ENCODE peak calls at places on chromosomes 11 and 22, in eight cellular contexts. E is right cardiac atrium, X is mucosa of descending colon, O is sigmoid colon, L is WERI-Rb-1, K is SJSA1, G is cardiac muscle cell, V is ovary. W is an unnamed sample. For H3K9me3, the result is how much of the 10 kb centered on the place peaks cover.

GRCh38 chr22:30435674-30436126 is 10.1 kb downstream of the MTFP1 start:
- DNase-seq in E (peak), X (peak), O (no peak), L (peak), K (no peak), G (no peak), V (no peak), W (peak)

GRCh38 chr11:35711173-35711910 is 48.8 kb downstream of the TRIM44 start:
- DNase-seq in E (no peak), X (no peak), O (no peak), L (no peak), K (no peak), G (no peak), V (no peak), W (no peak)

GRCh38 chr11:36375348-36376314 is 79.5 kb downstream of the PRR5L start:
- DNase-seq in E (no peak), X (no peak), O (no peak), L (no peak), K (no peak), G (no peak), V (no peak), W (no peak)

GRCh38 chr11:20873054-20873453 is 203.7 kb downstream of the NELL1 start:
- DNase-seq in E (no peak), X (no peak), O (no peak), L (peak), K (no peak), G (peak), V (no peak), W (no peak)

GRCh38 chr22:20654343-20655208 is 119.3 kb upstream of the SERPIND1 start:
- DNase-seq in E (no peak), X (no peak), O (no peak), L (no peak), K (no peak), G (no peak), V (no peak), W (no peak)

GRCh38 chr11:133228406-133229330 is 303.6 kb downstream of the OPCML start:
- DNase-seq in E (peak), X (no peak), O (no peak), L (no peak), K (no peak), G (no peak), V (no peak), W (no peak)

GRCh38 chr11:111591187-111591960 is 10.9 kb upstream of the SIK2 start:
- DNase-seq in E (no peak), X (no peak), O (no peak), L (no peak), K (no peak), G (no peak), V (no peak), W (no peak)

GRCh38 chr22:47221840-47222615 is 459.6 kb downstream of the TBC1D22A start:
- DNase-seq in E (no peak), X (no peak), O (peak), L (no peak), K (no peak), G (no peak), V (no peak), W (peak)

GRCh38 chr22:19405133-19405532 is 26.4 kb downstream of the HIRA start:
- DNase-seq in E (no peak), X (no peak), O (no peak), L (no peak), K (no peak), G (no peak), V (no peak), W (no peak)

GRCh38 chr11:33542921-33543320 is 157.7 kb downstream of the C11orf91 start:
- DNase-seq in E (peak), X (no peak), O (no peak), L (peak), K (peak), G (peak), V (peak), W (no peak)

GRCh38 chr11:47106839-47107520 is 69.7 kb downstream of the ARFGAP2 start:
- DNase-seq in E (no peak), X (no peak), O (no peak), L (no peak), K (no peak), G (no peak), V (no peak), W (no peak)

GRCh38 chr22:48218889-48219420 is 1456.5 kb downstream of the TBC1D22A start:
- DNase-seq in E (no peak), X (no peak), O (no peak), L (no peak), K (peak), G (no peak), V (no peak), W (no peak)

GRCh38 chr11:8640305-8640932 is 42.0 kb downstream of the TRIM66 start:
- DNase-seq in E (no peak), X (no peak), O (no peak), L (no peak), K (no peak), G (no peak), V (no peak), W (no peak)

GRCh38 chr11:2196970-2197770 is 25.6 kb upstream of the TH start:
- DNase-seq in E (peak), X (peak), O (peak), L (peak), K (peak), G (peak), V (peak), W (peak)

GRCh38 chr22:37566903-37567798 is 6.9 kb downstream of the CDC42EP1 start:
- DNase-seq in E (peak), X (peak), O (peak), L (peak), K (peak), G (peak), V (peak), W (peak)

DNA sequence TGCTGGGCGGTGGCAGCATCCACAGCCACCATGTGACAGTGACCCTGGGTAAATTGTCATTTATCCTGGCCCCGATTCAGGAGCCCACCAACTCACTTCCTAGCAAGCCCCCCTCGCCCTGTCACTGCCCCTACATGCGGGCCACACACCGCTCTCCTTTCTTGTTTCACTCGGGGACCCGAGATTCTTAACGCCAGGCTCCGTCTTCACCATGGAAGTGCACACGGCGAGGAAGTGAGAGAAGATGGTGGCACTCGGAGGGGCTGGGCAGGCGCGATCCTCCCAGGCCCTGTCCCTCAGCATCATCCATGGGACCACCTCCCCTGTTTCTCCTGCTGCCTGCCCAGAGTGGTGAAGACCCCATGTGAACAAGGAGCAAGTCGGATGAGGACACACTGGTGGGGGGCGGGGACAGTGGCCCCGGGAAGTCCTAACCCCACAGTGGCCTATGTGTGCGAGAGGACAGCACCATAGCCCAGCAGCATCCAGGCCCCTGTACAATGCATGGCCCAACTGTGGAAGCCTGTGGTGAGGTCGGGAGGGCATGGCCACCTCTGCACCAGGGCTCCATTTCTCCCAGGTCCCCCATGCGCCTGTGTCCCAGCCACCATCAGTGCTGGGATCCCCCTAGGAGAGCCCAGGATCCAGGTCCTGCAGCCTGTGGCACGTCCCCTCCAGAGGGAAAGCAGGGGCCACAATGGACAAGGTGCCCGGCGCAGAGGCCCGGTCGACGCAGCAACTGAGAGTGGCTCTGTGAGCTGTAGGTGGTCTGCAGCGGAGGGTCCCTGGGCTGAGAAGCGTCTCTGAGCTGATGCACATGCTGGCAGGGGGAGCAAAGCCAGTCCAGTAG is 262.8 kb downstream of the BRD1 start:
- DNase-seq in E (peak), X (no peak), O (peak), L (no peak), K (peak), G (no peak), V (no peak), W (no peak)
- H3K9me3 ChIP-seq in E (under half), X (under half), O (under half), L (under half), K (under half), G (under half), V (under half), W (under half)

GRCh38 chr11:37527545-37527944 is 929.5 kb upstream of the RAG2 start:
- DNase-seq in E (no peak), X (no peak), O (no peak), L (no peak), K (no peak), G (no peak), V (no peak), W (no peak)

GRCh38 chr11:37525336-37525735 is 927.3 kb upstream of the RAG2 start:
- DNase-seq in E (no peak), X (no peak), O (no peak), L (no peak), K (no peak), G (peak), V (no peak), W (no peak)
- H3K9me3 ChIP-seq in E (under half), X (under half), O (under half), L (under half), K (under half), G (under half), V (under half), W (under half)

GRCh38 chr11:82980947-82981346 is 79.4 kb downstream of the DDIAS start:
- DNase-seq in E (no peak), X (no peak), O (no peak), L (no peak), K (no peak), G (no peak), V (no peak), W (no peak)

GRCh38 chr11:82979824-82980223 is 78.3 kb downstream of the DDIAS start:
- DNase-seq in E (no peak), X (no peak), O (no peak), L (no peak), K (no peak), G (no peak), V (no peak), W (no peak)

GRCh38 chr11:82976786-82977185 is 75.2 kb downstream of the DDIAS start:
- DNase-seq in E (no peak), X (no peak), O (no peak), L (no peak), K (no peak), G (no peak), V (no peak), W (no peak)

GRCh38 chr11:82980292-82980691 is 78.8 kb downstream of the DDIAS start:
- DNase-seq in E (no peak), X (no peak), O (no peak), L (no peak), K (no peak), G (peak), V (no peak), W (no peak)

GRCh38 chr11:82978422-82979099 is 77.0 kb downstream of the DDIAS start:
- DNase-seq in E (no peak), X (no peak), O (no peak), L (no peak), K (no peak), G (peak), V (no peak), W (no peak)
- H3K9me3 ChIP-seq in E (under half), X (under half), O (under half), L (under half), K (under half), G (under half), V (under half), W (under half)

DNA sequence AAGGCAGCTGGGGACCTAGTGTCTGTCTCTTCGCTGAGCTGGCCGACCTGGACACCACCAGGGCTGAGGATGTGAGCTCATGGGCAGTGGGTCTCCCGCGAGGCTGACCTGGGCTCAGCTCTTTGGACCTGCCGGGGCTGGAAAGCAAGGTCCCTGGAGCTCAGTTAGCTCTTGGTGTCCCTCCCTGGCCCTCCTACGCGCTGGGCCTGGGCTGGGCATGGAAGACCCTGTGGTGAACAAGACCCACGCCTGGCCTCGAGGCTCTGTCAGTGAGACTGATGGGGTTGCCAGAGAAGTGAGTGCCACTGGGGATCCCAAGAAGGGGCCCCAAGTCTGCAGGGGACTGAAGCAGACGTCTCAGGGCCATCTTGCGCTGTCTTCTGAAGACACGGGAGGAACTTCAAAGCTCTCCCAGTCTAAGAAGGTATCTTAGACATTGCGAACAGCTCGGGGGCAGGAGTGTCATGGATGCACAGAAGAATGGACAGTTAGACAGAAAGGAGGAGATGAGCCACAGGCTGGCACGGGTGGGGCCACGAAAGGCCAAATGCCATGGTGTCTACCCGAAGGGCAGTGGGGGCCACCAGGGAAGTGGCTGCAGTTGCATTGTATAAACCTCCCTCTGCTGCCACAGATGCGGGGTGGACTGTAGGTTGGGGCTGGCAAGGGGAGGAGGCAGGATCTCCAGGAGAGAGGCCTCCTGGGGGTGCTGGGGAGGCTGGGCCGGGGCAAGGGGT is 31.2 kb downstream of the NFAM1 start:
- DNase-seq in E (peak), X (no peak), O (no peak), L (no peak), K (no peak), G (no peak), V (no peak), W (no peak)
- H3K9me3 ChIP-seq in E (under half), X (under half), O (under half), L (under half), K (under half), G (under half), V (under half), W (under half)

DNA sequence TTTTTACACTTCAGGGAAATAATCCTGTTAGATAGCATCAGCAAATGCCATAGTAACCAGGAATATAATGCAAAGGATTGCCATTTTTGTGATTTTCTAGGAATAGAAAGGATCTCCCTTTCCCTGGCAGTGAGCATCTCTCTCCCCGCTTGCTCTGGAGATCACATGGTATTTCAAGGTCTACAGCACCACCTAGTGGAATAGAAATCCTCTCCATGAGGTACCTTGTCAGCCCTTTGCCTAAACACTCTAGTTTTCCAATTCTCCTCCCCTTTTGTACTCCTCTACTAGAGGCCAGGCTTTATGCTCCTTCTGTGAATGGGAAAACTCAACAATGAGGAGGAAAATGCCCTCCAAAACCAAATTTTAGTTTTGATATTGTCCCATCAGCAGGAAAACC is 78.4 kb downstream of the XRRA1 start:
- DNase-seq in E (no peak), X (no peak), O (no peak), L (peak), K (no peak), G (peak), V (no peak), W (no peak)
- H3K9me3 ChIP-seq in E (under half), X (half or more), O (half or more), L (under half), K (under half), G (under half), V (under half), W (under half)

W was measured in CD8-positive, alpha-beta T cell.